ENCODE peak calls at places on chromosomes 3 and 15, in five cellular contexts. N is A549, Q is K562, Y is HepG2, P is GM12878. A is an unnamed sample.

GRCh38 chr3:190429681-190430080 is 20.0 kb downstream of the TMEM207 start:
- DNase-seq in N (no peak), Q (no peak), Y (no peak), P (no peak), A (peak)

GRCh38 chr15:56963719-56964118 is 45.3 kb downstream of the TCF12 start:
- DNase-seq in N (no peak), Q (no peak), Y (peak), P (no peak), A (no peak)

GRCh38 chr3:51940648-51941421 is 869 bp downstream of the RRP9 start:
- DNase-seq in N (no peak), Q (no peak), Y (no peak), P (no peak), A (no peak)

GRCh38 chr3:170222647-170223541 is 670 bp downstream of the PRKCI start:
- DNase-seq in N (peak), Q (peak), Y (peak), P (no peak), A (peak)

GRCh38 chr3:13034861-13035260 is 38.4 kb downstream of the IQSEC1 start:
- DNase-seq in N (no peak), Q (no peak), Y (no peak), P (no peak), A (no peak)

GRCh38 chr3:27216955-27217552 is 152.1 kb downstream of the NEK10 start:
- DNase-seq in N (no peak), Q (no peak), Y (no peak), P (no peak), A (peak)

GRCh38 chr3:72288955-72289707 is 504.2 kb upstream of the PROK2 start:
- DNase-seq in N (no peak), Q (peak), Y (no peak), P (no peak), A (peak)

GRCh38 chr3:133089906-133090305 is 51.7 kb downstream of the TMEM108 start:
- DNase-seq in N (no peak), Q (no peak), Y (no peak), P (no peak), A (no peak)

GRCh38 chr3:133930341-133930933 is 34.8 kb upstream of the RAB6B start:
- DNase-seq in N (peak), Q (peak), Y (peak), P (no peak), A (peak)

GRCh38 chr3:42655980-42656679 is 2.6 kb downstream of the ZBTB47 start:
- DNase-seq in N (no peak), Q (no peak), Y (no peak), P (no peak), A (peak)

GRCh38 chr15:59232476-59232875 is 25.8 kb downstream of the LDHAL6B start:
- DNase-seq in N (no peak), Q (no peak), Y (no peak), P (no peak), A (peak)

GRCh38 chr3:178705925-178706324 is 169.7 kb downstream of the KCNMB2 start:
- DNase-seq in N (no peak), Q (no peak), Y (no peak), P (no peak), A (peak)

GRCh38 chr3:150761831-150762661 is 923 bp downstream of the SIAH2 start:
- DNase-seq in N (peak), Q (peak), Y (peak), P (no peak), A (peak)

GRCh38 chr3:59258591-59258990 is 208.8 kb upstream of the CFAP20DC start:
- DNase-seq in N (no peak), Q (no peak), Y (no peak), P (no peak), A (no peak)

GRCh38 chr3:156349111-156349510 is 205.8 kb downstream of the SSR3 start:
- DNase-seq in N (no peak), Q (no peak), Y (no peak), P (no peak), A (no peak)

GRCh38 chr3:182921665-182922355 is 58.5 kb downstream of the DCUN1D1 start:
- DNase-seq in N (no peak), Q (no peak), Y (no peak), P (no peak), A (peak)

GRCh38 chr3:189099031-189099471 is 72.7 kb upstream of the TPRG1 start:
- DNase-seq in N (no peak), Q (no peak), Y (no peak), P (no peak), A (no peak)

GRCh38 chr3:132253262-132253878 is 63.8 kb upstream of the ACP3 start:
- DNase-seq in N (peak), Q (peak), Y (peak), P (no peak), A (peak)

GRCh38 chr15:33154366-33155166 is 39.9 kb downstream of the FMN1 start:
- DNase-seq in N (no peak), Q (no peak), Y (no peak), P (no peak), A (peak)

GRCh38 chr15:52466134-52466701 is 62.5 kb downstream of the MYO5A start:
- DNase-seq in N (no peak), Q (no peak), Y (no peak), P (peak), A (no peak)

GRCh38 chr3:28036599-28037575 is 204.5 kb upstream of the CMC1 start:
- DNase-seq in N (no peak), Q (no peak), Y (no peak), P (no peak), A (no peak)

GRCh38 chr3:47961815-47962606 is 54.2 kb downstream of the MAP4 start:
- DNase-seq in N (no peak), Q (peak), Y (no peak), P (no peak), A (no peak)

GRCh38 chr3:147513785-147514184 is 104.6 kb downstream of the ZIC1 start:
- DNase-seq in N (no peak), Q (no peak), Y (no peak), P (no peak), A (no peak)

GRCh38 chr3:64019879-64020278 is 3.4 kb downstream of the PSMD6 start:
- DNase-seq in N (no peak), Q (no peak), Y (no peak), P (no peak), A (no peak)

GRCh38 chr3:117285721-117286120 is 576.1 kb downstream of the TUSC7 start:
- DNase-seq in N (no peak), Q (no peak), Y (no peak), P (no peak), A (no peak)

GRCh38 chr15:40075298-40076044 is 33.2 kb downstream of the BMF start:
- DNase-seq in N (no peak), Q (peak), Y (no peak), P (no peak), A (no peak)

GRCh38 chr15:51830279-51830806 is 890 bp downstream of the TMOD3 start:
- DNase-seq in N (no peak), Q (no peak), Y (no peak), P (no peak), A (peak)

GRCh38 chr15:34114739-34115138 is 12.9 kb downstream of the PGBD4 start:
- DNase-seq in N (no peak), Q (no peak), Y (no peak), P (no peak), A (no peak)

GRCh38 chr3:113329757-113330156 is 111.5 kb downstream of the CFAP44 start:
- DNase-seq in N (no peak), Q (no peak), Y (no peak), P (no peak), A (peak)
- TF ChIP-seq BHLHE40 in N (no peak), Q (no peak), Y (no peak), P (no peak), A (no peak)

DNA sequence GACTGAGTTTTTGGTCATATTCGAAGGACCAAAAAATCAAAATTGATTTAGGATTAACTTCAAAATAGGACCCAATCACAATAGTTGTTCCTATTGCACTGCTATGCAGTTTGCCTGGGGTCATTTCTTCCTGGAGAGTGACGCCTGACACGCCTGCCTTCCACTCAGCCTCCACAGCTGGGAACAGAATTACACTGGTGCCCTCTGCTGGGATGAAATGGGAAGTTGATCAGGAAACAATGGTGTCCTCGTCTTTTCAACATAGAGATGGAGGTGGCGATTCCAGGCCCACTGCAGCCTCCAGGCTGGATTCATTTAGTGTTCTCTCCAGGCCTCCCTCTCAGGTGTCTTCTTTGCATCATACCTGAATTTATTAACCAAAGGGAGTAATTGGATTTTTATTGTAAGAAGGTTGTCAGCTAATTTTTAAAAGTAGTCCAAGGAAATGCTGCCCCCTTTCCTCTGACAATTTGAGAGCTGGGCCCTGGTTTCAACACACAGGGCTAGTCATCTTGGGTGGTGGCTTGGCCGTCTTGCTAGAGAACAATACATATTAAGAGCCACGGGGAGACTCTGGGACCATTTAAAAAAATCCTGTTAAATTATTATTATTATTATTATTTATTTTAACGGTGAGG is 69.7 kb downstream of the GAP43 start:
- DNase-seq in N (peak), Q (peak), Y (peak), P (peak), A (peak)
- TF ChIP-seq USF2 in N (no peak), Q (no peak), Y (no peak), P (no peak), A (no peak)

GRCh38 chr15:97235285-97235985 is 725.1 kb upstream of the ARRDC4 start:
- DNase-seq in N (peak), Q (peak), Y (peak), P (no peak), A (peak)
- TF ChIP-seq BHLHE40 in N (no peak), Q (no peak), Y (no peak), P (no peak), A (no peak)

DNA sequence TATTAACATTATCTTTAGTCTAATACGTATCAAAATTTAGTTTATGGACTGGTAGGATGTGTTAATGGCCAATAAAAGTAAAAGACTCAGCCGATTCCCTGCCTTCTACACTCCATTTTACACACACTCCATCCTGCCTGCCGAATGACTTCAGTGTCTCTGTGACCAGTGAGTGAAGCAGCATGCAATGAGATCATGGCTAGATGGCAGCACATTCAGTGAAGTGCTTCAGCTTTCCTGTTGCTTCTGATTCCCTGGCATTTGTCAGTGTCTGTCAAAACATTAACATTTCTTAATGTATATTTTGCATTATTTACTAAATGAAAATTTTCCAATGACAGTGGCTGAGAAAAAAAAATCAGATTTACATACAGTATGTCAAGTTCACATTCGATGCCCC is 412.0 kb downstream of the FHIT start:
- DNase-seq in N (no peak), Q (no peak), Y (no peak), P (no peak), A (no peak)
- TF ChIP-seq USF2 in N (no peak), Q (no peak), Y (no peak), P (no peak), A (no peak)

DNA sequence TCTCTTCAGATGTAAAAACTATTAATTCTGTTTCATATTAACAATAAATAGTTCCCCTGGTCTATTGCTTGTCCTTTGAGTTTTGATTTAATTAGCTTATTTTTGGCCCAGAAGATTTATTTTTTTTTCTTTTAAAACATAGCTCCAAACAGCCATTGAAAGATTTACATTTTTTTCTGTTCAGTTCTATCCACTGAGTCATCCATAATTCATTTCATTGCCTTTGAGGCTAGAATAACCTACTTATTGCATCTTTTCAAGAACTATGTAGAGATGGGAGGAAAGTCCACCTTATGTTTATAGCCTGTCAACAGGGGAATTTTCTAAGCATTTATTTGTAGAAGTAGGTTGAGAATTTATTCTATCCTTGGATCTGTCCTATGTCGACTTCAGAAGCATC is 53.4 kb upstream of the CHD2 start:
- DNase-seq in N (no peak), Q (no peak), Y (no peak), P (no peak), A (peak)
- TF ChIP-seq BHLHE40 in N (no peak), Q (no peak), Y (no peak), P (no peak), A (no peak)

GRCh38 chr15:69823223-69823907 is 274.4 kb downstream of the TLE3 start:
- DNase-seq in N (peak), Q (peak), Y (no peak), P (no peak), A (peak)
- TF ChIP-seq USF2 in N (peak), Q (peak), Y (no peak), P (no peak), A (peak)

DNA sequence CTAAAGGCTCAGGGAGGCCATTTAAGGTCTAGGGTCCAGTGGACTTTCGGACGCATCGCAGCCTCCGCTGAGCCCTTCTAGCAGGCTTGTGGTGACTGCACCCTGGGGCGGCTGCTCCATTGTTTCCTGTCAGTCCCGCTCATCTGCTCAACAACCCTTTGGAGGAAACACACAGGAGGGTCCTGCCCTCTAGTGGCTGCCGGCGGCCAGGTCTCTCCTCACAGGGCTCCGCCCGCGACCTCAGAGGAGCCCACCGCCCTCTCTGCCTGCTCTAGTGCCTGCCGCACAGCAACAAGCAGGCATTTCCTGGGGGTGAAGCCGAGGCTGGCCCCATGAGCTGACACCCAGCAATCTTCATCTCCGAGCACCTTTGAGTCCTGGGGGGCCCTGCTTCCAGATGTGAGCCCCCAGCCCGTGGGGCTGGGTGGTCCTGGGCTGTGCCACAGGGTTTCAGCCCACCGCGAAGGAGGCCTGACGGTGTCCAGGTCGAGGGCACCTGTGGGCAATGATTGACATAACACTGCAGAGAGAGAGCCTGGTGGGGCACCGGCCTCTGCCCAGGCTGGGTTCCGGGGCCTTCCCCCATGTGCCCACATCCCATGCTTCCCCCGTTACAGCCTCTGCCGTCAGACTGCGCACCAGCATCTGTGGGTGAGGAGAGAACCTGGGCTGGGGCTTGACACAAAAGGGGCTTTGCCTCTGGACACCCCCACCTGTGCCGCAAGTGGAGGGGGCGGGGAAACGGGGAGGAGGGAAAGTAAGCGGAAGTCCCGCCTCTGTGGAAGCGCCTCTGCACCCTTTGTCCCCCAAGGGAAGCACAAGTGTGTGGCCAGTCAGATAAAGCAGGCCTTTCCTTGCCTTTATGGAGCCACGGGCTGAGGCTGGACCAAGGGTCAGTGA is 27.0 kb upstream of the SFMBT1 start:
- DNase-seq in N (peak), Q (peak), Y (peak), P (peak), A (peak)
- TF ChIP-seq BHLHE40 in N (no peak), Q (no peak), Y (no peak), P (no peak), A (no peak)

DNA sequence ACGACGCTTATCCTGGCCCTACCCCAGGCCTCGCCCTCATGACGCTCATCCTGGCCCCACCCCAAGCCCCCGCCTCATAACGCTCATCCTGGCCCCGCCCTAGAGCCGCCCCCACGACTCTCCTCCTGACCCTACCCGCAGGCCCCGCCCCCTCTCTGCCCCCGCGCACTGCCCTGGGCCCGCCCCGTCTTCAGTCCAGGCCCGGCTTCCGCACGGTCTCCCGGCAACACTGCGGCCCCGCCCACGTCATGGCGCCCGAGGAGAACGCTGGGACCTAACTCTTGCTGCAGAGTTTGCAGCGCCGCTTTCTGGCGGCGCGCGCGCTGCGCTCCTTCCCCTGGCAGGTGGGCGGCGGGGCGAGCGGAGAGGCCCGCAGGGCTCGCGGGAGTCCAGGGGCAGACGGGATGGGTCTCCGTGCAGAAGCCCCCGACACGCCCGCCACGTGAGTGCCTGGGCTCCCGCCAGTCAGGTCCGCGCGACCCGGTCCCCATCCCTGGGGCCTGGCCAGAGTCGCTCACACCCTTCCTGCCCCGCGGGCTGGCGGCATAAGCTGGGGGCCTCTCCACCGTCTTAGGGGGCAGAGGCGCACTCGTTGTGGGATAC is 52.5 kb upstream of the ROPN1B start:
- DNase-seq in N (peak), Q (peak), Y (peak), P (peak), A (peak)
- TF ChIP-seq USF2 in N (no peak), Q (no peak), Y (no peak), P (no peak), A (no peak)